ENCODE peak calls at places on chromosome 20, in seven cellular contexts. A is body of pancreas, S is pancreas, K is Panc1, H is A549, O is RWPE2, C is heart right ventricle. B is an unnamed sample.

GRCh38 chr20:32965581-32966373 is 38.5 kb downstream of the SUN5 start:
- ATAC-seq in C (no peak), O (no peak), H (no peak), A (no peak), K (no peak), S (no peak), B (no peak)

GRCh38 chr20:17728074-17728473 is 28.3 kb downstream of the BANF2 start:
- ATAC-seq in K (no peak), C (no peak), O (no peak), H (no peak), S (no peak), A (no peak), B (no peak)

GRCh38 chr20:43040427-43040826 is 149.3 kb downstream of the PTPRT start:
- ATAC-seq in C (no peak), A (no peak), H (no peak), O (peak), K (no peak), S (no peak), B (no peak)

GRCh38 chr20:23270427-23270911 is 80.1 kb upstream of the NXT1 start:
- ATAC-seq in O (no peak), H (no peak), S (no peak), K (no peak), C (peak), A (no peak), B (peak)

GRCh38 chr20:17825251-17825691 is 125.5 kb downstream of the BANF2 start:
- ATAC-seq in K (no peak), A (no peak), H (no peak), C (peak), O (no peak), S (no peak), B (no peak)

GRCh38 chr20:16491277-16491912 is 81.9 kb downstream of the KIF16B start:
- ATAC-seq in S (no peak), C (no peak), H (no peak), A (no peak), K (no peak), O (no peak), B (peak)

GRCh38 chr20:34984756-34985261 is 29.1 kb downstream of the MYH7B start:
- ATAC-seq in O (peak), H (peak), S (no peak), C (peak), K (no peak), A (no peak), B (no peak)

GRCh38 chr20:17936306-17936790 is 32.2 kb downstream of the SNX5 start:
- ATAC-seq in H (peak), O (no peak), C (peak), K (no peak), S (no peak), A (no peak), B (peak)

GRCh38 chr20:54078296-54078695 is 7.9 kb upstream of the BCAS1 start:
- ATAC-seq in O (no peak), C (no peak), K (no peak), H (no peak), A (no peak), S (no peak), B (no peak)

GRCh38 chr20:46349742-46350056 is 41.4 kb upstream of the CDH22 start:
- ATAC-seq in K (no peak), S (no peak), O (no peak), A (no peak), H (no peak), C (no peak), B (no peak)

GRCh38 chr20:55014766-55015165 is 539.4 kb downstream of the DOK5 start:
- ATAC-seq in K (no peak), C (no peak), H (no peak), A (no peak), O (peak), S (no peak), B (no peak)

GRCh38 chr20:35092524-35093244 is at the start of gene TRPC4AP:
- ATAC-seq in C (peak), O (peak), H (peak), S (peak), A (peak), K (peak), B (peak)

GRCh38 chr20:59845472-59845871 is 88.0 kb downstream of the SYCP2 start:
- ATAC-seq in A (no peak), H (no peak), K (no peak), S (no peak), C (no peak), O (peak), B (no peak)

GRCh38 chr20:53034899-53035298 is 62.7 kb downstream of the TSHZ2 start:
- ATAC-seq in H (no peak), O (no peak), S (no peak), K (no peak), A (no peak), C (no peak), B (no peak)

GRCh38 chr20:8803065-8803464 is 265.8 kb upstream of the PLCB4 start:
- ATAC-seq in C (peak), K (no peak), O (no peak), A (no peak), H (no peak), S (no peak), B (no peak)

GRCh38 chr20:53369871-53370270 is 223.8 kb downstream of the ZNF217 start:
- ATAC-seq in K (no peak), H (no peak), O (no peak), C (no peak), A (no peak), S (no peak), B (no peak)

GRCh38 chr20:44336725-44337380 is at the start of gene R3HDML:
- ATAC-seq in C (no peak), O (peak), A (no peak), H (peak), K (no peak), S (no peak), B (no peak)

GRCh38 chr20:40706977-40707582 is 18.0 kb upstream of the MAFB start:
- ATAC-seq in A (no peak), K (no peak), C (no peak), O (peak), S (peak), H (peak), B (no peak)

GRCh38 chr20:7379206-7379605 is 561.1 kb downstream of the HAO1 start:
- ATAC-seq in A (no peak), H (no peak), S (no peak), O (no peak), K (no peak), C (no peak), B (no peak)

GRCh38 chr20:10171864-10172751 is 46.5 kb upstream of the SNAP25 start:
- ATAC-seq in H (peak), C (no peak), O (peak), A (peak), S (peak), K (peak), B (peak)

GRCh38 chr20:1184638-1185315 is at the start of gene TMEM74B:
- ATAC-seq in K (peak), C (no peak), A (no peak), O (peak), H (peak), S (peak), B (no peak)
- H3K4me3 ChIP-seq in K (peak), C (peak), A (no peak), O (peak), H (peak), S (peak), B (peak)

GRCh38 chr20:4470375-4470774 is 251.3 kb upstream of the PRND start:
- ATAC-seq in K (no peak), S (no peak), C (no peak), H (no peak), A (no peak), O (peak), B (no peak)

GRCh38 chr20:4468114-4468513 is 253.6 kb upstream of the PRND start:
- ATAC-seq in O (no peak), A (no peak), C (no peak), S (no peak), K (no peak), H (no peak), B (no peak)

GRCh38 chr20:4472906-4473305 is 248.8 kb upstream of the PRND start:
- ATAC-seq in A (no peak), K (no peak), O (no peak), H (no peak), C (no peak), S (no peak), B (no peak)

GRCh38 chr20:4471221-4471620 is 250.5 kb upstream of the PRND start:
- ATAC-seq in O (no peak), C (no peak), A (no peak), S (no peak), K (no peak), H (no peak), B (no peak)

DNA sequence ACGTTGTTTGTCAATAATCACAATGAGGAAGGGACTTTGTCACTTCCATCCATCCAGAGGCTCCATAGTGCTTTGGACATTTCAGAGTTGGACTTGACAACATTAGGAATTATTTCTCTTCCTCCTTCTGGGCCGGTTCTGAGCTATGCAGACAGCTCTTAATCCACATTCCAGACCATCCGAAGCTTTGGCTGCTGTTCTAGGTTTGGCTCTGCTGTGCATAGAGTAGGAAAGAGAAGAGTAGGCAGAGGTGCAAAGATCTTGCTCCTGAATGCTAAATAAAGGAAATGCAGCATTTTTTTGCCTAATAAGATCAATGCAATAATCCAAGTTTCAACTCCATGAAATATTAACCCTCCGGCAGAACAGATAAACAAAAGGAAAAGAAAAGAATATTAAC is 251.8 kb upstream of the PRND start:
- ATAC-seq in O (no peak), A (no peak), C (no peak), S (no peak), H (no peak), K (no peak), B (no peak)
- H3K4me3 ChIP-seq in O (no peak), A (no peak), C (no peak), S (no peak), H (no peak), K (no peak), B (no peak)

GRCh38 chr20:3801299-3801698 is 5.2 kb downstream of the CDC25B start:
- ATAC-seq in S (no peak), O (no peak), A (no peak), C (no peak), H (no peak), K (no peak), B (no peak)
- H3K4me3 ChIP-seq in S (no peak), O (no peak), A (no peak), C (no peak), H (no peak), K (no peak), B (no peak)

DNA sequence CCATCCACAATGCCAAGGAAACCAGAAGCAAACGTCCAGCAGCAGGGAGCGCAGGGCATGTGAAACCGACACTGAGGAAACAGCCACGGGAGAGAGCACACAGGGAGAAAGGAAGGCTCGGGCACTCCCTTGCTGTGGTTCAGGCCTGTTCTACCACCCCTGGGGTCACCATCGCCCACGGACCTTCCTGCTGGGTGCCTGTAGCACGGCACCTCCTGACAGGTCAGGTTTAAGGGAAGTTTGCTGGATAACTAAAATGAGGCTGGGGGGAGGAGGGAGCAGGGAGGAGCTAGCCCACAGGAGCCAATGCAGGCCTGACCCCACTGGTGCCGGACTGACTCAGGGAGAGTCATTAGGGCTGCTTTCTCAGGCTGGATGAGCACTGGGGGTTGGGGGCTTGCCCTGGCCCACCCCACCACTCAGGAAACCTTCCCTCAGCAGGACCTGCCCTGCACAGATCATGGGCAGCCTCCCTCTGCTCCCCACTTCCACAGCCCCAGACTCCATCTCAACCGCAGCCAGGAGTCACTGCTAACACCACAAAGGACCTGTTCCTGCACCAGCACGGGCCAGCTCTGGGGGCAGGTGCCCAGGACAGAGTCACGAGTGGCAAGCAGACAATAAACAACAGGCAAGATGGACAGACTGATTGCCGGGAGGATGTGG is 2.3 kb downstream of the UCKL1 start:
- ATAC-seq in O (no peak), S (no peak), H (no peak), A (no peak), K (no peak), C (no peak), B (no peak)
- H3K4me3 ChIP-seq in O (no peak), S (no peak), H (no peak), A (no peak), K (peak), C (no peak), B (no peak)

GRCh38 chr20:49979030-49979832 is 3.5 kb upstream of the SNAI1 start:
- ATAC-seq in H (peak), O (peak), C (peak), A (no peak), S (peak), K (peak), B (peak)
- H3K4me3 ChIP-seq in H (peak), O (no peak), C (no peak), A (no peak), S (peak), K (peak), B (no peak)

DNA sequence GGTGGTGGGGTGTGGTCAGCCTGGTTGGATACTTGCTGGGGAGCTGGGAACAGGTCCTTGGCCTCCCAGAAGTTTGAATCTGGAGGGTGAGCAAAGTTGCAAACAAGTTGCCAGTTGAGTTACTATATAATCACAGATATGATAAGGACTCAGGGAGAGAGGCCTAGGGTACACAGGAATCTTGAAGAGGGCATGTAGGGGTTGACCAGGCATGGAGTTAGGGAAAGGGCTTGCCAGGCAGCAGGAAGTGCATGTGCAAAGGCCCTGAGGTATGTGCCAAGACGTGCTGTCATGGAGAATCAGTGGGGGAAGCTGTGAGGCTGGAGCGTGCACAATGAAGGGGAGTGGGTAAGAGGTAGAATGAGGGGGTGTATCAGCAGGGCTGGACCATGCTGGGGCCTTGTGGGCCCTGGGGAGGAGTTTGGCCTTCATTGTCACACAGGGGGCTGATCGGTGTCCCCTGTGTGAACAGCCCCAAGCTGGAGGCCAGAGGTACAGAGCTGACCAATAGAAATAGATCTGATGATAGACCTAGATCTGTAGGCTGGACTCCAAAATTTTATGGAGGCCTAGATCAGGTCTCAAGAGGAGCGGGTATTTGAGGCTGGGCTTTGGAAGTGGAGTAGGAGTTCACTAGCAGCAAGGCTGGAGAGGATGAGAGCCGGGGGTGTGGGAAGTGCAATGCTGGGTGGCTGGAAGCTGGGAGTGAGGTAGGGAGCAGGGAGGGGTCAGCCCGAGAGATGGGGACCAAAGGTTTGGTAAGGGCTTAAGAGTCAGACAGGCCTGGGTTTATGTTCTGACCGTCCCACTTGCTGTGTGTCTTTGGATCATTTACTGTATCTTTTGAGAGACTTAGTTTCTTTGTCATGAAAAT is 2.9 kb downstream of the SRC start:
- ATAC-seq in K (no peak), A (no peak), H (no peak), C (no peak), O (no peak), S (no peak), B (no peak)
- H3K4me3 ChIP-seq in K (no peak), A (no peak), H (no peak), C (no peak), O (no peak), S (no peak), B (no peak)

GRCh38 chr20:51586005-51586440 is 43.5 kb upstream of the NFATC2 start:
- ATAC-seq in S (no peak), O (peak), C (no peak), A (no peak), H (peak), K (no peak), B (no peak)

GRCh38 chr20:51584737-51585136 is 42.2 kb upstream of the NFATC2 start:
- ATAC-seq in O (no peak), C (no peak), K (no peak), H (no peak), S (no peak), A (no peak), B (no peak)

GRCh38 chr20:51588762-51589161 is 46.2 kb upstream of the NFATC2 start:
- ATAC-seq in A (no peak), K (no peak), H (no peak), C (no peak), S (no peak), O (no peak), B (no peak)

GRCh38 chr20:51584116-51584515 is 41.6 kb upstream of the NFATC2 start:
- ATAC-seq in S (no peak), K (no peak), A (no peak), H (no peak), O (no peak), C (no peak), B (no peak)

DNA sequence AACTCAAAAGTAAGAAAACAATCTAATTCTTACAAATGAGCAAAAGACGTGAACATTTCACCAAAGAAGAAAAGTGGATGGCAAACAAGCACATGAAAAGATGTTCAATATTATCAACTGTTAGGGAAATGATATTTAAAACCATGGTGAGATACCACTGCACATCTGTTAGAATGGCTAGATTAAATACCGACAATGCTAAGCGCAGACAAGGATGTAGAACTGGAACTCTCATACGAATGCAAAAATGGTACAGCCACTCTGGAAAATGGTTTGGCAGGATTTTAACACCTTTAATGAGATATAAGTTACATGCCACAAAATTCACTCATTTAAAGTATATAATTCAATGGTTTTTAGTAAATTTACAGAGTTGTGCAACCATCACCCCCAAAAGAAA is 44.6 kb upstream of the NFATC2 start:
- ATAC-seq in A (no peak), O (no peak), H (no peak), S (no peak), C (no peak), K (no peak), B (no peak)
- H3K4me3 ChIP-seq in A (no peak), O (no peak), H (no peak), S (no peak), C (no peak), K (no peak), B (no peak)